ENCODE peak calls at places on chromosomes 16 and 17, in five cellular contexts. Q, E, I, M and H are unnamed samples.

GRCh38 chr16:30896203-30896889 is at the start of gene CTF1:
- DNase-seq in E (no peak), I (no peak), M (peak), Q (peak), H (peak)

GRCh38 chr17:37488607-37489196 is 989 bp upstream of the DUSP14 start:
- DNase-seq in I (peak), M (peak), E (no peak), Q (peak), H (peak)

GRCh38 chr17:57879437-57880085 is 29.7 kb upstream of the MRPS23 start:
- DNase-seq in M (peak), I (no peak), Q (peak), E (no peak), H (no peak)

GRCh38 chr16:1258906-1259759 is 3.3 kb downstream of the TPSD1 start:
- DNase-seq in Q (no peak), E (no peak), M (no peak), I (no peak), H (no peak)

GRCh38 chr17:49575524-49576120 is at the start of gene NXPH3:
- DNase-seq in E (no peak), M (peak), Q (peak), I (no peak), H (no peak)

GRCh38 chr16:82439678-82440293 is 187.0 kb upstream of the CDH13 start:
- DNase-seq in Q (peak), E (no peak), M (peak), I (no peak), H (peak)

GRCh38 chr17:78168906-78169793 is 769 bp downstream of the SYNGR2 start:
- DNase-seq in E (no peak), M (no peak), Q (no peak), I (no peak), H (peak)

GRCh38 chr17:19456016-19456927 is 45.2 kb downstream of the RNF112 start:
- DNase-seq in M (no peak), Q (no peak), E (no peak), I (no peak), H (no peak)

GRCh38 chr17:82400830-82401229 is 17.3 kb upstream of the HEXD start:
- DNase-seq in M (no peak), E (no peak), I (no peak), Q (no peak), H (no peak)

GRCh38 chr17:39966771-39967170 is 4.0 kb downstream of the GSDMA start:
- DNase-seq in I (no peak), E (no peak), M (no peak), Q (no peak), H (no peak)

GRCh38 chr17:14197582-14197981 is 39.1 kb downstream of the CDRT15 start:
- DNase-seq in M (no peak), I (no peak), E (no peak), Q (no peak), H (no peak)

GRCh38 chr16:19071811-19072777 is 4.7 kb downstream of the COQ7 start:
- DNase-seq in I (no peak), E (no peak), M (peak), Q (peak), H (peak)

GRCh38 chr17:31678431-31678830 is 180.6 kb downstream of the COPRS start:
- DNase-seq in I (no peak), E (no peak), Q (no peak), M (no peak), H (no peak)

GRCh38 chr16:66427871-66428681 is 981 bp downstream of the BEAN1 start:
- DNase-seq in Q (no peak), I (no peak), E (no peak), M (no peak), H (no peak)

GRCh38 chr17:65027305-65027704 is 29.2 kb downstream of the GNA13 start:
- DNase-seq in M (peak), E (peak), I (peak), Q (peak), H (peak)

GRCh38 chr16:49057391-49057790 is 224.2 kb downstream of the CBLN1 start:
- DNase-seq in E (no peak), M (no peak), I (no peak), Q (no peak), H (no peak)

GRCh38 chr16:53123753-53124152 is 69.0 kb downstream of the CHD9 start:
- DNase-seq in M (no peak), Q (no peak), E (no peak), I (no peak), H (no peak)

GRCh38 chr16:55815320-55815719 is 17.6 kb downstream of the CES1 start:
- DNase-seq in M (no peak), I (no peak), E (no peak), Q (no peak), H (no peak)

GRCh38 chr16:9528680-9529079 is 437.2 kb downstream of the HAPSTR1 start:
- DNase-seq in M (no peak), E (no peak), Q (no peak), I (no peak), H (no peak)

GRCh38 chr16:15843635-15844279 is 13.1 kb downstream of the MYH11 start:
- DNase-seq in I (no peak), E (no peak), Q (no peak), M (no peak), H (no peak)

GRCh38 chr17:27463235-27463677 is 7.0 kb downstream of the KSR1 start:
- DNase-seq in Q (no peak), I (no peak), M (no peak), E (no peak), H (no peak)

GRCh38 chr17:40430272-40431230 is 12.7 kb upstream of the IGFBP4 start:
- DNase-seq in Q (no peak), E (no peak), I (no peak), M (no peak), H (no peak)

GRCh38 chr17:81221842-81222619 is 734 bp downstream of the CEP131 start:
- DNase-seq in Q (no peak), E (no peak), M (no peak), I (no peak), H (no peak)

GRCh38 chr16:11310997-11311561 is 29.9 kb upstream of the PRM1 start:
- DNase-seq in I (no peak), M (no peak), Q (no peak), E (peak), H (no peak)

GRCh38 chr17:66855204-66855603 is 20.3 kb downstream of the CACNG5 start:
- DNase-seq in E (no peak), Q (peak), I (peak), M (no peak), H (no peak)

GRCh38 chr17:68195667-68196393 is 52.0 kb upstream of the AMZ2 start:
- DNase-seq in Q (no peak), E (no peak), I (no peak), M (no peak), H (no peak)

GRCh38 chr16:3830625-3831254 is 49.8 kb downstream of the CREBBP start:
- DNase-seq in E (no peak), I (no peak), Q (no peak), M (no peak), H (no peak)

GRCh38 chr17:45848868-45849535 is 4.3 kb downstream of the SPPL2C start:
- DNase-seq in I (no peak), Q (no peak), M (no peak), E (no peak), H (no peak)

GRCh38 chr17:67520916-67521772 is 144.1 kb downstream of the PITPNC1 start:
- DNase-seq in M (no peak), E (no peak), I (no peak), Q (no peak), H (no peak)

GRCh38 chr16:84618428-84619102 is 687 bp upstream of the COTL1 start:
- DNase-seq in E (no peak), Q (peak), M (peak), I (peak), H (peak)

GRCh38 chr16:58128721-58129096 is 472 bp downstream of the CFAP20 start:
- DNase-seq in Q (peak), M (no peak), E (no peak), I (no peak), H (no peak)
- TF ChIP-seq SP1 in Q (no peak), M (no peak), E (no peak), I (no peak), H (no peak)

DNA sequence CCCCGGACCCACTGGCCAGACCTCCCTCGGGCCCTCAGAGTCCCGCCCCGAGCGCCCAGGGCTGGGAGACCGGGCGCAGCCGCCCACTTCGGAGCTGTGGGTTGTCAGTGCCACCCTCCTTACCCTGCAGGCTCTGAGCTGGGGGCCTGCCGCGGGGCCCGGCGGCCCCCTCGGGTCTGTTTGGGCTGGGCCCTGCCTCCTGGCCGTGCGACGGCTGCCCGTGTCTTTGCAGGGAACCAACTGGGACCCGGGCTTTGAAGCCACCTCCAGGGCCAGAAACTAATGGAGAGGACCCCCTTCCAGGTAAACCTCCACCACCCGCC is 443 bp downstream of the TEDC2 start:
- DNase-seq in I (no peak), M (no peak), Q (no peak), E (no peak), H (no peak)
- TF ChIP-seq YY1 in I (no peak), M (no peak), Q (no peak), E (no peak), H (no peak)

GRCh38 chr16:81142864-81143263 is 46.7 kb upstream of the GCSH start:
- DNase-seq in E (no peak), I (no peak), Q (no peak), M (no peak), H (no peak)
- TF ChIP-seq SP1 in E (no peak), I (no peak), Q (no peak), M (no peak), H (no peak)

GRCh38 chr16:86461037-86461436 is 49.3 kb upstream of the FOXF1 start:
- DNase-seq in M (no peak), E (no peak), Q (no peak), I (no peak), H (no peak)
- TF ChIP-seq YY1 in M (no peak), E (no peak), Q (no peak), I (no peak), H (no peak)

GRCh38 chr17:4198995-4199394 is 56.0 kb downstream of the CYB5D2 start:
- DNase-seq in I (no peak), E (no peak), M (no peak), Q (no peak), H (no peak)
- TF ChIP-seq SP1 in I (no peak), E (no peak), M (no peak), Q (no peak), H (no peak)

DNA sequence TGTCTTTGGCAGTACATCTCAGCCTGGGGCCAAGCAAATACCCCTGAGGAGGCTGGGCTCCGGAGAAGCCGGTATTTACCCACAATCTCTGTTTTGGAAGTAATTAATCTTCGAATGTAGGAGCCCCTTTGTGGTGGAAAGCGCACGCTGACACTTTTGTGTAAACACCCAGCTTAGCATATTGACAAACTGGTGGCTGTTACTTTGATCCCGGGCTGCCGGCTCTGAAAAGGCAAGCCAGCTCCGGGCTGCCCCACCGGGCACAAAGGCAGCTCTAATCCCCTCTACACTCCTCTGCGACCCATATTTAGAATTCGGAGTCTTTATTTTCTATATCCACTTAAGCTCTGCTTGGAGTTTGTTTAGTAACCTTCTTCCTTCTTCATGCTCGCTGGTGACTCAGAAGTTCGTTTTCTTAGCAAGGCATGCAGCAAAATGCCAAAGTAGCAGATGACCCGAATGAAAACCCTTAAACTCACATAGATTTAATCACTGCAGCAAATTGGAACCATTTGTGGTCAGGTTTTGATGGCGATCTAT is 144.0 kb upstream of the IRX3 start:
- DNase-seq in M (peak), E (no peak), Q (no peak), I (no peak), H (no peak)
- TF ChIP-seq YY1 in M (no peak), E (no peak), Q (no peak), I (no peak), H (no peak)